ENCODE peak calls at places on chromosomes 12 and 14, in ten cellular contexts. F is activated CD8-positive, alpha-beta T cell treated with anti-CD3 and anti-CD28 coated beads, Interleukin-2, amount 10 ng/mL, durations not matched to agents 7 days and 5 days; K is dorsolateral prefrontal cortex; O is hepatic stellate cell; T is stimulated activated naive CD4-positive, alpha-beta T cell; W is stromal cell of bone marrow; E is stimulated activated CD4-positive, alpha-beta T cell treated with anti-CD3 and anti-CD28 coated beads, Interleukin-4, amount 100 ng/mL, for 48 hours; P is HL-60; M is activated naive CD8-positive, alpha-beta T cell treated with anti-CD3 and anti-CD28 coated beads, Interleukin-2, amount 10 ng/mL, durations not matched to agents 7 days and 5 days; S is body of pancreas. L is an unnamed sample.

GRCh38 chr12:1916396-1917171 is 1.9 kb downstream of the CACNA2D4 start:
- DNase-seq in E (no peak), W (no peak), O (peak; percentile 14), T (no peak), S (no peak), K (no peak), P (no peak), M (peak; percentile 27), F (peak; percentile 16), L (no peak)

GRCh38 chr12:14256139-14256538 is 109.3 kb upstream of the ATF7IP start:
- DNase-seq in W (peak; percentile 41), O (peak; percentile 46), S (no peak), M (no peak), P (no peak), E (no peak), F (peak; percentile 69), T (peak; percentile 78), K (no peak), L (no peak)

GRCh38 chr12:85865905-85866304 is 8.2 kb upstream of the NTS start:
- DNase-seq in E (no peak), W (no peak), M (no peak), K (no peak), F (no peak), S (no peak), P (no peak), T (no peak), O (no peak), L (no peak)

GRCh38 chr12:48125985-48126384 is 6.8 kb downstream of the PFKM start:
- DNase-seq in E (no peak), S (no peak), F (no peak), M (no peak), T (no peak), P (no peak), W (no peak), K (no peak), O (no peak), L (no peak)

GRCh38 chr12:30450872-30451271 is 244.8 kb downstream of the IPO8 start:
- DNase-seq in P (no peak), F (no peak), M (no peak), O (no peak), W (no peak), E (no peak), T (no peak), S (no peak), K (no peak), L (no peak)

GRCh38 chr14:68374682-68375081 is 418.2 kb downstream of the ZFP36L1 start:
- DNase-seq in S (peak; percentile 49), E (no peak), F (no peak), P (no peak), O (no peak), W (no peak), T (no peak), M (no peak), K (no peak), L (no peak)

GRCh38 chr12:78192979-78193378 is 362.3 kb downstream of the NAV3 start:
- DNase-seq in M (no peak), E (no peak), W (no peak), O (no peak), P (no peak), F (no peak), T (no peak), S (no peak), K (no peak), L (no peak)

GRCh38 chr14:84519836-84520235 is 1010.1 kb upstream of the FLRT2 start:
- DNase-seq in P (no peak), E (no peak), W (no peak), T (no peak), O (no peak), F (no peak), K (no peak), S (no peak), M (no peak), L (no peak)

GRCh38 chr12:10213168-10214130 is 772 bp downstream of the GABARAPL1 start:
- DNase-seq in S (peak; percentile 75), M (peak; percentile 80), F (peak; percentile 85), W (peak; percentile 90), K (peak; percentile 86), T (peak; percentile 71), O (peak; percentile 81), P (peak; percentile 94), E (peak; percentile 70), L (peak; percentile 74)

GRCh38 chr14:77076118-77076631 is 21.9 kb upstream of the CIPC start:
- DNase-seq in K (no peak), F (no peak), E (no peak), T (no peak), S (peak; percentile 49), P (no peak), M (no peak), W (no peak), O (no peak), L (peak; percentile 15)

GRCh38 chr14:22614240-22614799 is 16.2 kb downstream of the ABHD4 start:
- DNase-seq in W (peak; percentile 57), F (no peak), M (no peak), P (peak; percentile 17), K (no peak), E (no peak), S (peak; percentile 70), T (no peak), O (peak; percentile 88), L (no peak)

GRCh38 chr12:3116106-3116898 is 39.1 kb downstream of the TSPAN9 start:
- DNase-seq in T (no peak), M (no peak), E (no peak), S (no peak), K (no peak), O (no peak), P (no peak), W (no peak), F (no peak), L (no peak)

GRCh38 chr14:105882626-105883025 is 356.2 kb downstream of the TMEM121 start:
- DNase-seq in W (no peak), T (no peak), S (peak; percentile 9), E (no peak), O (no peak), P (no peak), F (no peak), K (peak; percentile 18), M (no peak), L (no peak)

GRCh38 chr14:50099335-50099734 is 17.0 kb downstream of the VCPKMT start:
- DNase-seq in S (no peak), W (no peak), K (no peak), O (no peak), P (no peak), M (no peak), F (no peak), T (no peak), E (no peak), L (peak; percentile 89)

GRCh38 chr12:130568041-130568440 is 148.1 kb downstream of the RIMBP2 start:
- DNase-seq in K (no peak), T (no peak), S (no peak), W (no peak), M (no peak), F (no peak), P (no peak), E (no peak), O (no peak), L (no peak)

GRCh38 chr12:27525373-27525772 is 1.4 kb downstream of the PPFIBP1 start:
- DNase-seq in W (peak; percentile 81), O (peak; percentile 60), E (no peak), M (no peak), F (no peak), S (no peak), K (no peak), T (no peak), P (no peak), L (peak; percentile 19)

GRCh38 chr14:100056964-100057817 is 8.0 kb upstream of the EVL start:
- DNase-seq in O (peak; percentile 49), W (no peak), E (no peak), F (peak; percentile 40), P (peak; percentile 43), S (no peak), M (no peak), T (peak; percentile 65), K (no peak), L (no peak)

GRCh38 chr12:130752692-130753230 is 36.7 kb upstream of the RIMBP2 start:
- DNase-seq in O (no peak), E (no peak), S (no peak), K (no peak), W (no peak), F (no peak), M (no peak), P (no peak), T (no peak), L (no peak)

GRCh38 chr14:91021115-91021514 is 39.3 kb downstream of the RPS6KA5 start:
- DNase-seq in K (no peak), F (no peak), M (no peak), S (no peak), W (no peak), O (no peak), P (no peak), E (no peak), T (no peak), L (no peak)

GRCh38 chr12:111792155-111792876 is 25.6 kb downstream of the ALDH2 start:
- DNase-seq in T (no peak), O (no peak), S (peak; percentile 83), W (peak; percentile 9), P (no peak), E (no peak), K (no peak), F (no peak), M (no peak), L (peak; percentile 74)

GRCh38 chr14:77980475-77981321 is 180.8 kb downstream of the ADCK1 start:
- DNase-seq in F (no peak), E (no peak), M (peak; percentile 34), T (no peak), K (peak; percentile 44), W (no peak), P (no peak), O (no peak), S (peak; percentile 87), L (peak; percentile 42)

GRCh38 chr12:120950807-120951206 is 27.5 kb upstream of the HNF1A start:
- DNase-seq in E (no peak), F (no peak), P (no peak), M (no peak), T (no peak), S (no peak), W (no peak), O (no peak), K (no peak), L (no peak)

GRCh38 chr14:64611358-64612020 is 61.7 kb downstream of the PPP1R36 start:
- DNase-seq in M (no peak), E (no peak), O (no peak), T (no peak), S (no peak), W (no peak), F (no peak), P (no peak), K (no peak), L (no peak)

GRCh38 chr14:89349196-89350008 is 67.6 kb downstream of the FOXN3 start:
- DNase-seq in E (no peak), M (no peak), K (peak; percentile 89), O (no peak), T (no peak), S (peak; percentile 75), P (no peak), W (no peak), F (no peak), L (peak; percentile 83)

GRCh38 chr12:29160230-29160629 is 11.2 kb downstream of the FAR2 start:
- DNase-seq in T (peak; percentile 18), F (peak; percentile 23), O (no peak), W (no peak), S (no peak), P (peak; percentile 53), K (no peak), E (no peak), M (no peak), L (no peak)

GRCh38 chr12:70606001-70606400 is 31.2 kb downstream of the PTPRB start:
- DNase-seq in E (no peak), T (no peak), P (no peak), M (no peak), F (no peak), K (no peak), W (no peak), O (no peak), S (no peak), L (peak; percentile 82)

GRCh38 chr12:14367097-14367661 is 1.7 kb downstream of the ATF7IP start:
- DNase-seq in S (no peak), O (no peak), E (no peak), P (peak; percentile 10), W (no peak), F (no peak), T (peak; percentile 61), K (no peak), M (no peak), L (peak; percentile 44)

GRCh38 chr12:31752450-31752849 is 23.6 kb upstream of the AMN1 start:
- DNase-seq in W (no peak), M (no peak), P (no peak), E (no peak), S (no peak), K (no peak), F (no peak), O (no peak), T (no peak), L (no peak)

L was measured in small intestine.